ENCODE peak calls at places on chromosomes 12 and 14, in ten cellular contexts. N is IMR-90, B is body of pancreas, O is brain microvascular endothelial cell, U is lung, P is small intestine, J is OCI-LY7, Z is GM23338, K is left lung, I is dorsolateral prefrontal cortex. C is an unnamed sample.

GRCh38 chr12:126492181-126492580 is 1426.9 kb downstream of the AACS start:
- DNase-seq in N (no peak), B (no peak), O (no peak), U (no peak), P (no peak), J (no peak), Z (peak; percentile 4), K (no peak), I (no peak), C (no peak)

GRCh38 chr12:91098942-91099341 is 12.4 kb downstream of the LUM start:
- DNase-seq in N (peak; percentile 93), B (peak; percentile 12), O (peak; percentile 91), U (no peak), P (peak; percentile 37), J (no peak), Z (no peak), K (no peak), I (no peak), C (no peak)

GRCh38 chr12:56599797-56600196 is 30.3 kb downstream of the BAZ2A start:
- DNase-seq in N (no peak), B (no peak), O (no peak), U (peak; percentile 37), P (no peak), J (no peak), Z (no peak), K (peak; percentile 78), I (no peak), C (no peak)

GRCh38 chr14:24436355-24437019 is 6.1 kb downstream of the SDR39U1 start:
- DNase-seq in N (peak; percentile 85), B (no peak), O (peak; percentile 43), U (no peak), P (peak; percentile 72), J (peak; percentile 76), Z (peak; percentile 77), K (no peak), I (no peak), C (no peak)

GRCh38 chr14:95183532-95184412 is 26.4 kb upstream of the DICER1 start:
- DNase-seq in N (no peak), B (no peak), O (peak; percentile 31), U (no peak), P (peak; percentile 65), J (no peak), Z (no peak), K (no peak), I (no peak), C (no peak)

GRCh38 chr14:49303952-49304516 is 282.1 kb downstream of the RPS29 start:
- DNase-seq in N (peak; percentile 13), B (no peak), O (peak; percentile 57), U (no peak), P (peak; percentile 1), J (peak; percentile 10), Z (peak; percentile 84), K (no peak), I (peak; percentile 56), C (no peak)

GRCh38 chr12:109951751-109952150 is 44.4 kb downstream of the GIT2 start:
- DNase-seq in N (peak; percentile 98), B (peak; percentile 97), O (peak; percentile 79), U (no peak), P (no peak), J (no peak), Z (no peak), K (no peak), I (no peak), C (no peak)

GRCh38 chr12:12562016-12562483 is 613 bp downstream of the DUSP16 start:
- DNase-seq in N (peak; percentile 18), B (peak; percentile 34), O (no peak), U (peak; percentile 31), P (no peak), J (peak; percentile 46), Z (peak; percentile 62), K (peak; percentile 84), I (no peak), C (peak; percentile 67)

GRCh38 chr12:39959016-39959415 is 146.9 kb downstream of the SLC2A13 start:
- DNase-seq in N (no peak), B (no peak), O (no peak), U (no peak), P (no peak), J (no peak), Z (no peak), K (no peak), I (no peak), C (no peak)

GRCh38 chr14:69543341-69544249 is 31.1 kb downstream of the CCDC177 start:
- DNase-seq in N (peak; percentile 93), B (peak; percentile 26), O (peak; percentile 88), U (peak; percentile 71), P (peak; percentile 44), J (peak; percentile 8), Z (peak; percentile 64), K (peak; percentile 80), I (peak; percentile 50), C (peak; percentile 76)

DNA sequence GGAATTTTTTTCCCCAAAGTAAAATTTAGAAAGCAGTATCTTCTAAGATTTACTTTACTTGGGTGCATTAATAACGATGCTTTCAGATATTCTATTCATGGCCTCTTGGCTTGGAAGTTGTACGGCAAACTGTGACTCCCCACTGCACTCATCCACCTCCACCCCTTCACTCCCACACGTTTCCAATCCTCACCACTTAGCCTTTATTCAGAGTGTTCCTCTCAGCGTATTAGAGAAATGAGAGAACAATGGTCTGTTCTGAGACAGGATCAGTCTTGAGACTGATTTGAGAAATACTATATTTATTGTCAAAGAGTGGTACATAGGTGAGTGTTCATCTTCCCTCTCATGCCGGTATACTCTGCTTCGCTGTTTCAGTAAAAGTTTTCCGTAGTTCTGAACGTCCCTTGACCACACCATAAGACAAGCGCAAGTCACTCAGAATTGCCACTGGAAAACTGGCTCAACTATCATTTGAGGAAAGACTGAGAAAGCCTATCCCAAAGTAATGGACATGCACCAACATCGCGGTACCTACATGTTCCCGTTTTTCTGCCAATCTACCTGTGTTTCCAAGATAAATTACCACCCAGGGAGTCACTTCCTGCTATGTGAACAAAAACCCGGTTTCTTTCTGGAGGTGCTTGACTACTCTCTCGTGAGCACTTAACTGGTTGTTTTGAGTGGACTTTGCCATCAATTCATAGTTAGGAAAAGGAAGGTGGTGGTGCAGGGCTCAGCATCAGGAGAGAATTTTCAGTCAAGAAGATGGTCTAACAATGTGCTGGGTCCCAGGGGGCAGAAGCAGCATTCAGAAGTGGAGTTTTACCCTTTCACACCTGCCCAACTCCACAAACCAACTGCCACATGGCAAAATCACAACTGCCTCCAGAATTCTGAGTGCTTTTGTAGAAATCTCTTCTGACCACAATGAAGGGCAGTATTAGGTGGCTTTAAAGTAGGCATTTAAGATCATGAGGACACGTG is 1.5 kb downstream of the EGLN3 start:
- DNase-seq in N (no peak), B (no peak), O (no peak), U (no peak), P (peak; percentile 75), J (no peak), Z (peak; percentile 51), K (no peak), I (no peak), C (no peak)
- H3K4me3 ChIP-seq in N (no peak overlapping the region), B (no peak overlapping the region), O (no peak overlapping the region), U (no peak overlapping the region), P (peak overlapping the region; percentile 77), J (no peak overlapping the region), Z (peak overlapping the region; percentile 67), K (peak overlapping the region; percentile 56), I (peak overlapping the region; percentile 76), C (peak overlapping the region; percentile 64)

DNA sequence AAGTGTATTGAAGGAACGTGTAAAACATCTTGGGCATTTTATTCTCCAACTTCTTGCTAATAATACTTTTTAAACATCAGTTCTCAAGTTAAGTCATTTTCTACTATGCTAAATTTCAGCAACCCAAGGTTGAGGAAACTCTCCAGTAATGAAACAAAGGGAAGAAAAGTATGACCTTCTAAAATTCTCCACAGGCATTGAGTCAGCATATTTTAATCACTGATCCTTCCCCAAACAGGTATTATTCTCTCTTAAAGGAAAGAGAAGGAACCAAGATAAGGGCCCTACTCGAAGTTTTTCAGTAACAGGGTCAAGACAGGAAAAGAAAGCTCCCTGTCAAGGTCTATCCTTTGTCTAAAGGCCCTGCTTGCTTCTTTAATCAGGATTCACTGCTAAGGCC is 3.0 kb downstream of the KICS2 start:
- DNase-seq in N (no peak), B (no peak), O (no peak), U (no peak), P (peak; percentile 13), J (no peak), Z (peak; percentile 22), K (no peak), I (no peak), C (no peak)
- H3K27ac ChIP-seq in N (no peak overlapping the region), B (no peak overlapping the region), O (no peak overlapping the region), U (no peak overlapping the region), P (no peak overlapping the region), J (no peak overlapping the region), Z (peak overlapping the region; percentile 83), K (no peak overlapping the region), I (no peak overlapping the region), C (no peak overlapping the region)

GRCh38 chr14:101957406-101958234 is 6.8 kb upstream of the DYNC1H1 start:
- DNase-seq in N (no peak), B (no peak), O (no peak), U (no peak), P (no peak), J (no peak), Z (no peak), K (peak; percentile 1), I (peak; percentile 29), C (peak; percentile 45)

GRCh38 chr14:101954501-101954900 is 9.9 kb upstream of the DYNC1H1 start:
- DNase-seq in N (no peak), B (no peak), O (no peak), U (no peak), P (no peak), J (no peak), Z (no peak), K (no peak), I (peak; percentile 1), C (peak; percentile 16)

GRCh38 chr14:101958418-101959185 is 5.8 kb upstream of the DYNC1H1 start:
- DNase-seq in N (no peak), B (no peak), O (no peak), U (no peak), P (peak; percentile 29), J (no peak), Z (no peak), K (no peak), I (peak; percentile 21), C (peak; percentile 58)

GRCh38 chr14:101955695-101956161 is 8.6 kb upstream of the DYNC1H1 start:
- DNase-seq in N (no peak), B (no peak), O (no peak), U (no peak), P (no peak), J (no peak), Z (no peak), K (no peak), I (peak; percentile 20), C (peak; percentile 48)

GRCh38 chr14:101956179-101956885 is 8.0 kb upstream of the DYNC1H1 start:
- DNase-seq in N (no peak), B (no peak), O (no peak), U (no peak), P (no peak), J (no peak), Z (no peak), K (no peak), I (peak; percentile 23), C (peak; percentile 37)
- H3K4me3 ChIP-seq in N (no peak overlapping the region), B (no peak overlapping the region), O (no peak overlapping the region), U (no peak overlapping the region), P (no peak overlapping the region), J (no peak overlapping the region), Z (no peak overlapping the region), K (no peak overlapping the region), I (no peak overlapping the region), C (no peak overlapping the region)

DNA sequence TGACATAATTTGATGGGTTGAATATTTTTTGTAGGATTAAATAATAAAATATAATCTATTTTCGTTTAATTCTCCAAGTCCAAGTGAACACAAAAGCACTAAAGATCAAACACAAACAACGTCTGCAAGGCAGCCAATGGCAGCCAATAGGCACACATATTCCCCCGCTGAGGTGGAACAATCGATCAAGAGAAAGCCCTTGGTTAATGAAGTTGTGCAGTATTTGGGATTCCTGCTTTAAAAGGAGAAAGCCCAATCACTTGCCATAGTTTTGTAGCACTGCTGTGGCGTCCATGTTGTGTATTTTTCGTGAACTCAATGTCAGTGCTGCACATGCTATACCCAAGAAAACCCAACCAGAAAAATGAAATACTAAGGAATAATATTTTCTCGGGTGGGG is 1.5 kb downstream of the DHRS7 start:
- DNase-seq in N (no peak), B (no peak), O (no peak), U (no peak), P (no peak), J (no peak), Z (peak; percentile 36), K (no peak), I (no peak), C (no peak)
- H3K27ac ChIP-seq in N (no peak overlapping the region), B (peak overlapping the region; percentile 83), O (no peak overlapping the region), U (no peak overlapping the region), P (no peak overlapping the region), J (no peak overlapping the region), Z (no peak overlapping the region), K (no peak overlapping the region), I (peak overlapping the region; percentile 16), C (peak overlapping the region; percentile 9)

C was measured in ascending aorta.